ENCODE peak calls at places on chromosome 9, in ten cellular contexts. K, I, E, R, N, P, H, W, F and M are unnamed samples.

GRCh38 chr9:5971740-5972139 is 43.7 kb downstream of the RANBP6 start:
- DNase-seq in F (no peak), K (no peak), H (no peak), R (no peak), N (no peak), W (no peak), P (peak; percentile 40), I (no peak), E (no peak), M (no peak)

GRCh38 chr9:84111726-84112125 is 131.1 kb downstream of the RMI1 start:
- DNase-seq in N (no peak), R (no peak), W (no peak), I (no peak), F (no peak), K (no peak), P (no peak), E (no peak), H (no peak), M (no peak)

GRCh38 chr9:124121725-124122124 is 110.2 kb downstream of the LHX2 start:
- DNase-seq in E (no peak), N (no peak), H (no peak), R (no peak), I (no peak), P (no peak), K (no peak), W (no peak), F (no peak), M (no peak)

GRCh38 chr9:38149647-38150046 is 80.6 kb upstream of the SHB start:
- DNase-seq in K (peak; percentile 29), F (no peak), H (no peak), N (no peak), E (no peak), P (no peak), W (no peak), R (no peak), I (no peak), M (no peak)

GRCh38 chr9:101486693-101487442 is 46.8 kb upstream of the RNF20 start:
- DNase-seq in K (peak; percentile 75), H (no peak), F (peak; percentile 86), P (peak; percentile 6), I (peak; percentile 77), E (no peak), N (peak; percentile 66), R (peak; percentile 70), W (peak; percentile 73), M (no peak)

GRCh38 chr9:113675475-113675941 is 200.6 kb upstream of the ZNF618 start:
- DNase-seq in F (peak; percentile 43), P (peak; percentile 99), H (peak; percentile 31), N (no peak), W (no peak), E (no peak), K (peak; percentile 36), R (peak; percentile 28), I (peak; percentile 87), M (peak; percentile 95)

GRCh38 chr9:86705474-86705873 is 241.8 kb downstream of the GAS1 start:
- DNase-seq in K (no peak), N (no peak), E (no peak), P (no peak), F (no peak), I (no peak), R (no peak), H (no peak), W (no peak), M (no peak)

GRCh38 chr9:132056717-132057429 is 22.8 kb downstream of the MED27 start:
- DNase-seq in E (no peak), H (no peak), F (no peak), I (no peak), P (no peak), R (no peak), N (no peak), W (no peak), K (no peak), M (no peak)

GRCh38 chr9:34374905-34375552 is 1.7 kb downstream of the MYORG start:
- DNase-seq in P (no peak), K (peak; percentile 88), E (no peak), W (no peak), R (peak; percentile 73), F (no peak), H (peak; percentile 32), I (no peak), N (no peak), M (no peak)

GRCh38 chr9:105157178-105157583 is 87.3 kb upstream of the SLC44A1 start:
- DNase-seq in I (peak; percentile 83), H (no peak), P (peak; percentile 63), F (peak; percentile 46), R (peak; percentile 40), K (peak; percentile 57), W (peak; percentile 80), E (no peak), N (peak; percentile 26), M (peak; percentile 88)

GRCh38 chr9:71854811-71855210 is 56.2 kb downstream of the ABHD17B start:
- DNase-seq in E (no peak), N (no peak), K (no peak), P (no peak), W (no peak), F (no peak), I (no peak), R (no peak), H (no peak), M (no peak)

GRCh38 chr9:128438343-128439109 is 17.3 kb upstream of the ODF2 start:
- DNase-seq in F (peak; percentile 86), W (peak; percentile 76), R (peak; percentile 89), P (peak; percentile 78), I (peak; percentile 92), K (peak; percentile 91), H (peak; percentile 63), N (peak; percentile 72), E (no peak), M (peak; percentile 96)

GRCh38 chr9:75455444-75455921 is 367.2 kb downstream of the OSTF1 start:
- DNase-seq in K (no peak), R (no peak), I (no peak), F (no peak), P (no peak), H (no peak), E (no peak), W (no peak), N (no peak), M (no peak)

GRCh38 chr9:97714435-97714834 is 17.3 kb upstream of the XPA start:
- DNase-seq in N (no peak), P (no peak), W (no peak), K (no peak), E (no peak), I (no peak), R (no peak), F (no peak), H (no peak), M (no peak)

GRCh38 chr9:124439661-124440243 is 10.5 kb upstream of the ADGRD2 start:
- DNase-seq in E (no peak), I (no peak), W (no peak), R (no peak), H (no peak), K (no peak), P (no peak), F (no peak), N (no peak), M (no peak)

GRCh38 chr9:1837453-1838084 is 177.6 kb upstream of the SMARCA2 start:
- DNase-seq in H (peak; percentile 18), I (no peak), P (no peak), E (no peak), N (peak; percentile 10), R (no peak), W (peak; percentile 25), K (peak; percentile 47), F (no peak), M (no peak)
- TF ChIP-seq CTCF in H (no peak), I (no peak), P (peak; percentile 13), E (peak; percentile 21), N (no peak), R (peak; percentile 17), W (peak; percentile 32), K (no peak), F (no peak), M (no peak)

DNA sequence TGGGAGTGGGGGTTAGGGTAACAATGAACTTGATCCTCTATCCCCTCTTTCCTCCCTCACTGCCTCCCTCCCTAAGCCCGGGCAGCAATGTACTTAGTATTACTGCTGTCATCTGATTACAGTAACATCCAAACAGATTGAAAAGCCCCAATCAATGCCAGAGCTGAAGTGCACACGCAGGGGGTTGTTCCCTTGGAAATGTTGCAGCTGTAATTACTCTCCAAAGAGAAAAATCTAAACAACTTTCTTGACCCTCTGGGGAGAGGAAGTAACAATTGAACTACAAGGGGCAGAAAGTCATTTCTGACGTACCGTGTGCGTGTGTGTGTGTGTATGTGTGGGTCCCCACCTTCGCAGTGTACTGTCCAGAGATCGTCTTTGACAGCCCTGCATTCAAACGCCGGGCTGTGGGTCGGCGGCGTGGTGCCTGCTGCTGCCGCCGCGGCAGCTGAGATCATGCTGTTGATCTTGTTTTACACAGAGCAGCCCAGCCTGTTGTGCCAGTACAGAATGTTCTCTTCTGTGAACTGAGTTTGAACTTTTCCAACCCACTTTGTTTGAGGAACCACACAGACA is 66.0 kb upstream of the KLF9 start:
- DNase-seq in F (peak; percentile 88), P (peak; percentile 85), K (peak; percentile 95), I (peak; percentile 93), E (no peak), N (peak; percentile 93), R (peak; percentile 87), W (no peak), H (peak; percentile 89), M (peak; percentile 97)
- TF ChIP-seq POLR2A in F (peak; percentile 67), P (no peak), K (peak; percentile 96), I (peak; percentile 64), E (peak; percentile 65), N (peak; percentile 68), R (no peak), W (no peak), H (peak; percentile 43), M (peak; percentile 26)

GRCh38 chr9:35488019-35488418 is 1.9 kb upstream of the RUSC2 start:
- DNase-seq in W (no peak), P (no peak), I (no peak), E (no peak), N (no peak), F (no peak), R (no peak), H (no peak), K (no peak), M (no peak)
- H3K4me3 ChIP-seq in W (no peak overlapping the region), P (no peak overlapping the region), I (peak overlapping the region; percentile 6), E (no peak overlapping the region), N (no peak overlapping the region), F (no peak overlapping the region), R (no peak overlapping the region), H (peak overlapping the region; percentile 3), K (no peak overlapping the region), M (no peak overlapping the region)

GRCh38 chr9:136022731-136023400 is 61.7 kb upstream of the UBAC1 start:
- DNase-seq in P (no peak), H (no peak), E (no peak), N (no peak), K (no peak), W (no peak), I (no peak), R (no peak), F (no peak), M (peak; percentile 65)

GRCh38 chr9:136024286-136024685 is 63.1 kb upstream of the UBAC1 start:
- DNase-seq in I (no peak), E (no peak), H (no peak), F (no peak), N (no peak), K (no peak), R (no peak), W (no peak), P (no peak), M (no peak)

GRCh38 chr9:136021891-136022681 is 60.9 kb upstream of the UBAC1 start:
- DNase-seq in F (no peak), K (peak; percentile 61), I (peak; percentile 72), P (no peak), W (no peak), R (no peak), N (no peak), E (no peak), H (no peak), M (peak; percentile 81)

GRCh38 chr9:136024696-136025316 is 63.6 kb upstream of the UBAC1 start:
- DNase-seq in H (no peak), E (no peak), F (peak; percentile 63), W (no peak), N (no peak), K (no peak), P (no peak), R (no peak), I (no peak), M (peak; percentile 81)

GRCh38 chr9:136023401-136024225 is 62.4 kb upstream of the UBAC1 start:
- DNase-seq in H (no peak), I (peak; percentile 83), K (peak; percentile 39), R (no peak), P (peak; percentile 43), F (peak; percentile 87), E (no peak), W (no peak), N (no peak), M (peak; percentile 52)
- TF ChIP-seq CTCF in H (no peak), I (no peak), K (no peak), R (no peak), P (no peak), F (no peak), E (no peak), W (no peak), N (no peak), M (no peak)